ENCODE peak calls at places on chromosomes 7 and 10, in nine cellular contexts. One of them, this sample, is unnamed.
A peak's percentile ranks its signal among the peaks of the same experiment; 100 is the strongest.

GRCh38 chr7:130369110-130369711 is 11.1 kb upstream of the CPA1 start:
- DNase-seq in esophagus muscularis mucosa: no peak
- DNase-seq in PC-3: no peak
- DNase-seq in NCI-H510A treated with DMSO at 0.1 percent for 48 hours: no peak
- DNase-seq in glutamatergic neuron: no peak
- DNase-seq in ACHN: peak; percentile 18
- DNase-seq in CD4-positive, CD25-positive, alpha-beta regulatory T cell: peak; percentile 68
- DNase-seq in kidney tubule cell: peak; percentile 33
- DNase-seq in upper lobe of left lung: no peak
- DNase-seq in this sample: no peak

GRCh38 chr10:45627412-45628048 is 45.0 kb downstream of the ZFAND4 start:
- DNase-seq in esophagus muscularis mucosa: no peak
- DNase-seq in PC-3: no peak
- DNase-seq in NCI-H510A treated with DMSO at 0.1 percent for 48 hours: no peak
- DNase-seq in glutamatergic neuron: no peak
- DNase-seq in ACHN: no peak
- DNase-seq in CD4-positive, CD25-positive, alpha-beta regulatory T cell: no peak
- DNase-seq in kidney tubule cell: no peak
- DNase-seq in upper lobe of left lung: no peak
- DNase-seq in this sample: peak; percentile 70

GRCh38 chr7:71015260-71015900 is 116.6 kb upstream of the GALNT17 start:
- DNase-seq in esophagus muscularis mucosa: no peak
- DNase-seq in PC-3: no peak
- DNase-seq in NCI-H510A treated with DMSO at 0.1 percent for 48 hours: no peak
- DNase-seq in glutamatergic neuron: no peak
- DNase-seq in ACHN: no peak
- DNase-seq in CD4-positive, CD25-positive, alpha-beta regulatory T cell: no peak
- DNase-seq in kidney tubule cell: no peak
- DNase-seq in upper lobe of left lung: peak; percentile 23
- DNase-seq in this sample: peak; percentile 44

GRCh38 chr7:95549818-95550529 is 46.3 kb downstream of the PDK4 start:
- DNase-seq in esophagus muscularis mucosa: peak; percentile 99
- DNase-seq in PC-3: peak; percentile 90
- DNase-seq in NCI-H510A treated with DMSO at 0.1 percent for 48 hours: peak; percentile 46
- DNase-seq in glutamatergic neuron: no peak
- DNase-seq in ACHN: peak; percentile 87
- DNase-seq in CD4-positive, CD25-positive, alpha-beta regulatory T cell: no peak
- DNase-seq in kidney tubule cell: peak; percentile 90
- DNase-seq in upper lobe of left lung: no peak
- DNase-seq in this sample: peak; percentile 93

GRCh38 chr10:101940916-101941315 is 97.3 kb upstream of the KCNIP2 start:
- DNase-seq in esophagus muscularis mucosa: no peak
- DNase-seq in PC-3: peak; percentile 24
- DNase-seq in NCI-H510A treated with DMSO at 0.1 percent for 48 hours: no peak
- DNase-seq in glutamatergic neuron: no peak
- DNase-seq in ACHN: no peak
- DNase-seq in CD4-positive, CD25-positive, alpha-beta regulatory T cell: no peak
- DNase-seq in kidney tubule cell: peak; percentile 43
- DNase-seq in upper lobe of left lung: no peak
- DNase-seq in this sample: no peak

GRCh38 chr7:33500590-33500989 is 371.2 kb downstream of the BBS9 start:
- DNase-seq in esophagus muscularis mucosa: no peak
- DNase-seq in PC-3: no peak
- DNase-seq in NCI-H510A treated with DMSO at 0.1 percent for 48 hours: no peak
- DNase-seq in glutamatergic neuron: no peak
- DNase-seq in ACHN: no peak
- DNase-seq in CD4-positive, CD25-positive, alpha-beta regulatory T cell: no peak
- DNase-seq in kidney tubule cell: no peak
- DNase-seq in upper lobe of left lung: no peak
- DNase-seq in this sample: no peak

GRCh38 chr7:130939285-130940095 is 205.5 kb upstream of the KLF14 start:
- DNase-seq in esophagus muscularis mucosa: no peak
- DNase-seq in PC-3: peak; percentile 24
- DNase-seq in NCI-H510A treated with DMSO at 0.1 percent for 48 hours: no peak
- DNase-seq in glutamatergic neuron: no peak
- DNase-seq in ACHN: no peak
- DNase-seq in CD4-positive, CD25-positive, alpha-beta regulatory T cell: no peak
- DNase-seq in kidney tubule cell: peak; percentile 46
- DNase-seq in upper lobe of left lung: no peak
- DNase-seq in this sample: no peak

GRCh38 chr10:35462491-35462934 is 126.2 kb downstream of the CCNY start:
- DNase-seq in esophagus muscularis mucosa: no peak
- DNase-seq in PC-3: no peak
- DNase-seq in NCI-H510A treated with DMSO at 0.1 percent for 48 hours: peak; percentile 13
- DNase-seq in glutamatergic neuron: no peak
- DNase-seq in ACHN: no peak
- DNase-seq in CD4-positive, CD25-positive, alpha-beta regulatory T cell: peak; percentile 77
- DNase-seq in kidney tubule cell: no peak
- DNase-seq in upper lobe of left lung: no peak
- DNase-seq in this sample: no peak

GRCh38 chr10:3045471-3046209 is 21.7 kb upstream of the PFKP start:
- DNase-seq in esophagus muscularis mucosa: peak; percentile 95
- DNase-seq in PC-3: peak; percentile 52
- DNase-seq in NCI-H510A treated with DMSO at 0.1 percent for 48 hours: no peak
- DNase-seq in glutamatergic neuron: peak; percentile 89
- DNase-seq in ACHN: peak; percentile 78
- DNase-seq in CD4-positive, CD25-positive, alpha-beta regulatory T cell: no peak
- DNase-seq in kidney tubule cell: peak; percentile 89
- DNase-seq in upper lobe of left lung: peak; percentile 88
- DNase-seq in this sample: peak; percentile 67

GRCh38 chr10:91061608-91062007 is 140.7 kb upstream of the ANKRD1 start:
- DNase-seq in esophagus muscularis mucosa: peak; percentile 90
- DNase-seq in PC-3: no peak
- DNase-seq in NCI-H510A treated with DMSO at 0.1 percent for 48 hours: no peak
- DNase-seq in glutamatergic neuron: no peak
- DNase-seq in ACHN: no peak
- DNase-seq in CD4-positive, CD25-positive, alpha-beta regulatory T cell: no peak
- DNase-seq in kidney tubule cell: no peak
- DNase-seq in upper lobe of left lung: no peak
- DNase-seq in this sample: no peak

GRCh38 chr7:35003679-35004278 is 33.5 kb downstream of the DPY19L1 start:
- DNase-seq in esophagus muscularis mucosa: no peak
- DNase-seq in PC-3: peak; percentile 94
- DNase-seq in NCI-H510A treated with DMSO at 0.1 percent for 48 hours: peak; percentile 76
- DNase-seq in glutamatergic neuron: peak; percentile 26
- DNase-seq in ACHN: peak; percentile 99
- DNase-seq in CD4-positive, CD25-positive, alpha-beta regulatory T cell: no peak
- DNase-seq in kidney tubule cell: peak; percentile 100
- DNase-seq in upper lobe of left lung: no peak
- DNase-seq in this sample: peak; percentile 34

GRCh38 chr10:6579904-6580278 is at the start of gene PRKCQ:
- DNase-seq in esophagus muscularis mucosa: no peak
- DNase-seq in PC-3: no peak
- DNase-seq in NCI-H510A treated with DMSO at 0.1 percent for 48 hours: no peak
- DNase-seq in glutamatergic neuron: no peak
- DNase-seq in ACHN: peak; percentile 23
- DNase-seq in CD4-positive, CD25-positive, alpha-beta regulatory T cell: no peak
- DNase-seq in kidney tubule cell: peak; percentile 53
- DNase-seq in upper lobe of left lung: no peak
- DNase-seq in this sample: no peak

This sample was measured in left cardiac atrium.